ENCODE peak calls at places on chromosome 22, in four cellular contexts. G is mammary epithelial cell, I is mucosa of descending colon, R is neural progenitor cell. F is an unnamed sample. For H3K4me1 and H3K36me3, the result is how much of the 10 kb centered on the place peaks cover.

GRCh38 chr22:46355369-46355995 is 20.0 kb downstream of the TRMU start:
- DNase-seq in G (peak), I (peak), R (peak), F (peak)

GRCh38 chr22:39932166-39932565 is 28.0 kb upstream of the TMA7B start:
- DNase-seq in G (no peak), I (no peak), R (no peak), F (no peak)

GRCh38 chr22:40588726-40589125 is 47.8 kb downstream of the MRTFA start:
- DNase-seq in G (peak), I (no peak), R (no peak), F (no peak)

GRCh38 chr22:17742528-17742902 is 31.8 kb downstream of the BID start:
- DNase-seq in G (peak), I (peak), R (peak), F (peak)

GRCh38 chr22:47781427-47782111 is 1019.1 kb downstream of the TBC1D22A start:
- DNase-seq in G (no peak), I (no peak), R (no peak), F (no peak)

GRCh38 chr22:39520874-39521857 is 804 bp downstream of the ATF4 start:
- DNase-seq in G (peak), I (peak), R (peak), F (peak)

GRCh38 chr22:33865996-33866395 is 54.3 kb downstream of the LARGE1 start:
- DNase-seq in G (no peak), I (no peak), R (no peak), F (no peak)

GRCh38 chr22:27597703-27598444 is 203.7 kb downstream of the MN1 start:
- DNase-seq in G (peak), I (no peak), R (no peak), F (no peak)

GRCh38 chr22:40764743-40765441 is 54.3 kb downstream of the SLC25A17 start:
- DNase-seq in G (no peak), I (no peak), R (no peak), F (no peak)

GRCh38 chr22:25482868-25483639 is 81.4 kb upstream of the GRK3 start:
- DNase-seq in G (peak), I (no peak), R (no peak), F (peak)

GRCh38 chr22:17665248-17665647 is 26.7 kb downstream of the BCL2L13 start:
- DNase-seq in G (no peak), I (no peak), R (no peak), F (no peak)

GRCh38 chr22:38853149-38853548 is 9.3 kb upstream of the NPTXR start:
- DNase-seq in G (no peak), I (no peak), R (no peak), F (no peak)

GRCh38 chr22:23834830-23835772 is 3.7 kb downstream of the DERL3 start:
- DNase-seq in G (no peak), I (peak), R (no peak), F (no peak)

GRCh38 chr22:33051960-33052839 is 6.0 kb downstream of the SYN3 start:
- DNase-seq in G (no peak), I (no peak), R (peak), F (no peak)

GRCh38 chr22:24186352-24186740 is 5.1 kb downstream of the SUSD2 start:
- DNase-seq in G (no peak), I (no peak), R (no peak), F (no peak)

GRCh38 chr22:27670701-27671412 is 130.7 kb downstream of the MN1 start:
- DNase-seq in G (no peak), I (peak), R (peak), F (peak)

GRCh38 chr22:31246687-31247086 is 34.6 kb downstream of the LIMK2 start:
- DNase-seq in G (no peak), I (no peak), R (no peak), F (no peak)
- H3K4me1 ChIP-seq in G (half or more), I (under half), R (under half), F (half or more)

DNA sequence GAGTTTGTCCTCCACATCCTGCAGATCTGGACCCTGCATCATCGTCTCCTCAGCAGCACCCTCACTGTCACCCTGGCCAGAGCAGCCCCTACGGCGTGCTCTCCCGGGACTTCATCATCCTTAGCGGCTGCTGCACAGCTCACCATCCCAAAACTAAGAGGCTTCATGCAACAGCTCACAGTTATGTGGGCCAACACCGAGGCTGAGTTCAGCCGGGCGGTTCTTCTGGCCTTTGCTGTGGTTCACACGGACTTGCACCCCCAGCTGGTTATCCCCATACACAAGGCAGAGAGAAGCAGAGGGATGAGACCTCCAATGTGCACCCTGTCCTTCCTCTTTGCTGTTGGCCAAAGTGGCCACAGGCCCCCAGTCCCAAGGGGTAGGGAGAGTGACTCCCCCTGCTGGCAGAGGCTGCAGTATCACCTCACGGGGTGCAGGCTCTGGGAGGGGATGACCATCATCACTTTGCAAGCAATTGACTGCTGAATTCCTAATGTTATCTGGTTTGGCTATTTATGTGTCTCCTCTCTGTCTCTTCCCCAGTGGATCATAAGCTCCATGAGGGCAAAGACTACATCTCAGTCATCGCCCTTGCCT is 276.8 kb downstream of the BRD1 start:
- DNase-seq in G (no peak), I (no peak), R (no peak), F (no peak)
- TF ChIP-seq CTCF in G (no peak), I (no peak), R (peak), F (no peak)

DNA sequence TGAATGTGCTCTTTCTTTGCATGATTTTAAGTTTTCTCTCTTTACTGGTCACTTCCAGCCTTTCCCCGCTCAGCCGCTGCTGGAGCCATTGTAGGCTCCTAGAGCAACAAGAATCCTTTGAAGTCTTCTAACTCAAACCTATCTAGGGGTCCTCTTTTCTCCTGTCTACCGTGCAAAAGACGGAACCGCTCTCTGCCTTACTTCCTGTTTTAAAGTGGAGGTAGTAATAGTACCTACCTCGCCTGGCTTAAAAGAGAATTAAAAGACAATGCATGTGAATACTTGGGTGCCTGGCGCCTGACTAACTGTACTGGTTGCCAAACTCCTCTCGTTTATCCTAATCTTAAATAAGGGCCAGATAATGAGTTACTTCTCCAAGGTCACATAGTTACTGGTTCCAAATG is 643 bp downstream of the SAMM50 start:
- DNase-seq in G (no peak), I (no peak), R (no peak), F (no peak)
- H3K36me3 ChIP-seq in G (under half), I (under half), R (under half), F (under half)

GRCh38 chr22:29300807-29301601 is 5.4 kb upstream of the GAS2L1 start:
- DNase-seq in G (no peak), I (no peak), R (no peak), F (no peak)

GRCh38 chr22:29300467-29300806 is 6.0 kb upstream of the GAS2L1 start:
- DNase-seq in G (no peak), I (no peak), R (no peak), F (no peak)

GRCh38 chr22:29301716-29302401 is 4.6 kb upstream of the GAS2L1 start:
- DNase-seq in G (no peak), I (no peak), R (no peak), F (no peak)

GRCh38 chr22:29302402-29302680 is 4.1 kb upstream of the GAS2L1 start:
- DNase-seq in G (no peak), I (no peak), R (no peak), F (no peak)

DNA sequence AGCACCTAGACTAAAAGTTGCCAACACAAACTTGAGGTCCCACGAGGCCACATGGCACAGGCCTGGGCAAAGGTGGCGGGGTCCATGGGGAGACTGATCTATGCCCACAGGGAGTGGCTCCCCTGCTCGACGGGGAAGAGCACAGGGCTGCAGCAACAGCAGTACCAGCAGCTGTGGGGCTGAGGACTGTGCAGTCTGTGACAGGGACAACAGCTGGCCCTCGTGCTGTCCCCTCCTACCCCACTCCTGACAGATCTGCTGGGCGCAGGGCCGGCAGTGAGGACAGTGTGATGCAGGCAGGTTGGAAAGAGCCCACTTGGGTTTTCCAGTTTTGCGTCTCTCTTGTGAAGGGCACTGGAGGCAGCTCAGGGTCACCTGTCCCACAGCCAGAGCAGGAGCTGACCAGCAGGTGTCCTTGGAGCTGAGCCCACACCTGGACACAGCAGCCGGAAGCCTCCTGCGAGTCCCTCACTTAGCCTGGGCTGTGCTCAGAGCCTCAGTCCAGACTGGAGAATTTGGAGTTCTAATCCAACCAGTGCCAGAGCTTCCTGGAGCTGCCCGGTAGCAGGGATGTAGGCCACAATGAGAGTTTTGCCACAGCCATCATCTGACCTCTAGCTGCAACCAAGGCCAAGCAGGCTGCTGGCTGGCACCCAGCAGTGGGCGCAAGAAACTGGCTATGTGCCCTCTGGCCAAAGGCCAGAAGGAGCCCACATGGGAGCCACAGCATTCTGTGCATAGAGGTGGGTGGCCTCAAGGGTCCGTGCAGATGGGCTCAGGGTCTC is 3.6 kb upstream of the GAS2L1 start:
- DNase-seq in G (no peak), I (peak), R (no peak), F (peak)
- H3K4me1 ChIP-seq in G (under half), I (under half), R (under half), F (under half)

DNA sequence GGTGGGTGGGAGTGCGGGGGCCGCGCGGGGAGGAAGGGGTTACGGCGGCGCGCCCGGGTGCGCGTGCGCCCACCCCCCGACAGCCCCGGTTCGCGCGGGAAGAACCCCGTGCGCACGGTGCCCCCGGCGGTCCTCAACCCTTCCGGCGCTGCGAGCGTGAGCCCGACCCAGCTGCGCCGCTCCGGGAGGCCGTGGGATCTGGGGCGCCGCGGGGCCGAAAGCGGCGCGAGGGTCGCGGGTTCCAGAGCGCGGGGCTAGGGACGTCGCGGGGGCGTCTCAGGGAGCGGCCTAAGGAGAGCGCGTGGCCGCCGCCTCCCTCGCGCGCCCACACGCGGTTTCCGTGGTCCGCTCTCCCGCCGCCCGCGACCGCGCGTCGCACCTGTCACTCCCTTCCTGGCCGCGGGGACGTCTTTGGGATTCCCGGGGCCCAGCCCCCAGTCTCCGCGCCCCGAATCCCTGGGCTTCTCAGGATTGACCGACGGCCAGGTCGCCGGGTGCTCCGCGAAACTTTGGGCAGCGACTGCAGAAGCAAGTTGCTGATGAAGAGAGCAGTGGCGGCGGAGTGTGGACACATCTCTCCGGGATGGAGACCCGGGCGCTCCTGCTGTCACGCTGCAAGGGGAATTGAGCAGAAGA is 582 bp downstream of the SREBF2 start:
- DNase-seq in G (peak), I (peak), R (peak), F (peak)
- TF ChIP-seq CTCF in G (no peak), I (no peak), R (no peak), F (peak)

DNA sequence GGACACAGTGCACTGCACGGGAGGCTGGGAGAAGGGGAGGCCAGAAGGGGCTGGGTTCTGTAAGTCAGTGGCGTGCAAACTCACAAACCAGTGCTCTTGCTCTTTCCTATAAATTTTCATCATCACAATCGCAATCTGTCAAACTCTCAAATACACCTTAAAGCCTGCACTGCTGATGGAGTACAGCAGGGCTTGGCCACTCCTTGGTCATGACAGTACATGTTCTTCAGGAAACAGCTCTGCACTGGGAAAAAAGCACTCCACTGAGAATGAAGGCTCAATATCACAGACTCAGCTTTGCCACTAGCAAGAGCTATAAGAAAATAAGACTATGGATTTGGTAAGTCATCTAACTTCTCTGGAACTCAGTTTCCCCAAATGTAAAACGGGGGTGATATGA is 111.0 kb downstream of the RBFOX2 start:
- DNase-seq in G (peak), I (no peak), R (no peak), F (no peak)
- H3K36me3 ChIP-seq in G (under half), I (under half), R (under half), F (under half)

DNA sequence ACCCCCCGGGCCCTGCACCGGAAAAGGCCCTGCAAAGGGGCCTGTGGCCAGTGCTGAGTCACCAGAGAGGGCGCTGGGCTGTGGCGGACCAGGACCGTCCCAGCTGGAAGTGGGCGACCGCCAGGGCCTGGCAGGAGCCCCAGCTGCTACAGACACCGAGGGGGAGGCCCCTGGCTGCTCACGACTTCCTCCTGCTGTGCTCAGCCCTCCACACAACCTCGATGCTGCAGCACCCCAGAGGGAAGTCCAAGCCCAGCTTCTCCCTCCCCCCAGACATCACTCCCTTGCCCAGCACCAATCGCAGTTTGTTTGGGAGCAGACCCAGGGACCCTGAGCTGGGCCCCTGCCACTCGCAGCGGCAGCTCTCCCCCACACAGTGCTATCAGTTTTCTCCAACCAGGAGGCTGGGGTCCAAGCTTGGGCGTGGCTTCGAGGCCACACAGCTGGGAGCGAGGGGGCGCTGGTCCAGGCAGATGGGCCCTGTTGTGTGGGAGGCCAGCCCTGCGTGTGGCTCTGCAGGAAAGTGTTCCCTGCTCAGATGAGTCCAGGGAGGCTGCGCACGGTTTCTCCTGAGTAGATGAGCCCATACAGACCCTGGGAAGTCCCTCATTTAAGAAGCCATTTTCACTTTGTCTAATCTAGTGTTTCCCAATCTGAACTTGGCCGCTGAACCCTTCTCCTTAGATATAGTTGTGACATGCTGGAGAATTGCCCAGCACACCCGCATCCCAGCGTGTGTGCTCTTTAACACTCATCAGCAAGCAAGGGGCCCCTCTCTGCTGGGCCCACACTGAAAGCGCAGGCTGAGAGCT is 5.6 kb upstream of the SH3BP1 start:
- DNase-seq in G (no peak), I (peak), R (peak), F (peak)
- H3K4me1 ChIP-seq in G (under half), I (half or more), R (under half), F (under half)

DNA sequence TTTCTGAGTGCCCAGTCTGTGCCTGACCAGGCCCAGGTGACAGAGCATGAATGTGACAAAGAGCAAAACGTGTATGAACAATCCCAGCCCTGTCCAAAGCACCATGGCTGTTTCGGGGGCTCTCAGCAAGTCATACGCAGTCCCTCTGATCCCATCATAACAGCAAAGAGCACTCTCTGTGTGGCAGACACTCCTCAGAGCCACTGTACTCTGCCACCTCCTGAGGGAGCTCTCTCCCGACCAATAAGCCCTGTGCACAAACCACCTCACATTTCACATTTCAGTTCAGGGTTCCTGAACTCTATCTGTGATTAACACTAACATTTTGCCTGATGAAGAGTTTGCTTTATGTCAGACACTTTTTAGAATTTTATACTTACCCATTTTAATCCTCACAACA is 6.6 kb downstream of the DGCR2 start:
- DNase-seq in G (no peak), I (no peak), R (no peak), F (no peak)
- TF ChIP-seq CTCF in G (no peak), I (no peak), R (no peak), F (no peak)

DNA sequence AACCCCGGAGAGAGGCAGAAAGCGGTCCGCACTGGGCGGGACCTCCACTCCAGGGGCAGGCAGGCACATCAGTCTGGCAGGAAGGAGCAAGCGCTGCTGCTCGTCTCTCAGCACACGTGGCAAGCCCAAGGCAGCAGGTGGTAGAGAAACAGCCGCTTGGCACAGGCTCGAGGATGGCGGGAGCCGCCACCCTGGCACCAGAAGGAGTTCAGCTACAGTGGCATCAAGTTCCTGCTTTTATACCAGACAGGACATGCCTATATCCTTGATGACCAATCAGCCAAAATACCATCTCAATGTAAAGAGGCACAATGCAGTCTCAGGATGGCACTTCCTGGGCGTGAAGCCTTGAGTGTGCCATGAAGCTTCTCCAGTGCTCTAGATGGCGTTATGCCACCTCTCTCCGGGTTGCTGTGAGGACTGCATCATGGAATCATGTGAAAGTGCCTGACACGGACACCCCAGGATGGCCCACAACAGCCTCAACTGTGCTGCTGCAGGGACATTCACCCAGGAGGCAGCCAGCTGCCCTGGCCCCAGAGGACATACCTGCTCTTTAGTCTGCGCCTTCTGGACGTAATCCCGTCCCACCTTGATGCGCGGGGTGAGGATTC is 64.8 kb downstream of the APOL1 start:
- DNase-seq in G (peak), I (no peak), R (no peak), F (no peak)
- H3K36me3 ChIP-seq in G (half or more), I (under half), R (under half), F (half or more)